ENCODE peak calls at places on chromosomes 2 and 18, in four cellular contexts. Y is IMR-90, K is esophagus squamous epithelium, D is ovary. I is an unnamed sample.

GRCh38 chr18:2197945-2198344 is 373.4 kb downstream of the METTL4 start:
- DNase-seq in Y (no peak), K (no peak), D (no peak), I (no peak)

GRCh38 chr2:220356076-220356475 is 728.6 kb downstream of the SLC4A3 start:
- DNase-seq in Y (peak; percentile 24), K (no peak), D (no peak), I (no peak)

GRCh38 chr2:218095853-218096252 is 26.8 kb downstream of the RUFY4 start:
- DNase-seq in Y (no peak), K (no peak), D (no peak), I (no peak)

GRCh38 chr2:147345246-147345645 is 499.6 kb upstream of the ACVR2A start:
- DNase-seq in Y (no peak), K (no peak), D (no peak), I (no peak)

GRCh38 chr2:193868833-193869232 is 1674.1 kb upstream of the TMEFF2 start:
- DNase-seq in Y (no peak), K (no peak), D (no peak), I (no peak)

GRCh38 chr18:25039781-25040180 is 312.2 kb downstream of the ZNF521 start:
- DNase-seq in Y (no peak), K (no peak), D (no peak), I (no peak)

GRCh38 chr2:215749092-215749957 is 264.0 kb downstream of the MREG start:
- DNase-seq in Y (peak; percentile 64), K (no peak), D (peak; percentile 49), I (peak; percentile 92)

GRCh38 chr2:38685116-38685735 is 19.3 kb downstream of the GALM start:
- DNase-seq in Y (peak; percentile 41), K (no peak), D (no peak), I (no peak)

GRCh38 chr2:64860321-64860751 is 128.9 kb upstream of the SLC1A4 start:
- DNase-seq in Y (no peak), K (no peak), D (no peak), I (no peak)

DNA sequence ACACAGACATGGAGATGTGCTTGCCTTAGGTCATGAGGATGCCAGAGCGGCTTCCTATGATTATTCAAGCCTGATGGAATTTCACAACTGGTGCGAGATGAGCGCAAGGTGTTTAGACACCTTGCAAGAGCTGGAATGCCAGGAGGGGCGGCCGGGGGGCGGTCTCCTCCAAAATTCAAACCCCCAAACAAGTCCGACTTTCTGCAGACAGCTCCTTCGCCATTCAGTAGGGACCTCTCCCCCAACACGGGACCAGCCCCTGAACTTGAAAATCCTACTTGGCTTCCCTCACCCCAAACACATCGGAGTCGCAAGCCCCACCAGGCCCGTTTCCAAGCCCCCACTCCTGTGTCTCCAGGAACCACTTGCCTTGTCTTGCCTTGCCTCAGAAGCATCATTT is 64.8 kb upstream of the ID2 start:
- DNase-seq in Y (no peak), K (no peak), D (no peak), I (peak; percentile 77)
- TF ChIP-seq POLR2A in Y (no peak), K (no peak), D (no peak), I (no peak)

GRCh38 chr2:235607541-235608199 is 113.8 kb downstream of the AGAP1 start:
- DNase-seq in Y (no peak), K (no peak), D (no peak), I (no peak)

GRCh38 chr2:235603659-235604058 is 109.8 kb downstream of the AGAP1 start:
- DNase-seq in Y (no peak), K (no peak), D (no peak), I (no peak)

GRCh38 chr2:235605306-235605998 is 111.6 kb downstream of the AGAP1 start:
- DNase-seq in Y (peak; percentile 94), K (no peak), D (peak; percentile 89), I (peak; percentile 96)

GRCh38 chr2:235608200-235608591 is 114.4 kb downstream of the AGAP1 start:
- DNase-seq in Y (no peak), K (no peak), D (no peak), I (no peak)

GRCh38 chr2:235605999-235606715 is 112.3 kb downstream of the AGAP1 start:
- DNase-seq in Y (peak; percentile 81), K (no peak), D (no peak), I (no peak)
- H3K4me3 ChIP-seq in Y (no peak overlapping the region), K (no peak overlapping the region), D (no peak overlapping the region), I (no peak overlapping the region)

DNA sequence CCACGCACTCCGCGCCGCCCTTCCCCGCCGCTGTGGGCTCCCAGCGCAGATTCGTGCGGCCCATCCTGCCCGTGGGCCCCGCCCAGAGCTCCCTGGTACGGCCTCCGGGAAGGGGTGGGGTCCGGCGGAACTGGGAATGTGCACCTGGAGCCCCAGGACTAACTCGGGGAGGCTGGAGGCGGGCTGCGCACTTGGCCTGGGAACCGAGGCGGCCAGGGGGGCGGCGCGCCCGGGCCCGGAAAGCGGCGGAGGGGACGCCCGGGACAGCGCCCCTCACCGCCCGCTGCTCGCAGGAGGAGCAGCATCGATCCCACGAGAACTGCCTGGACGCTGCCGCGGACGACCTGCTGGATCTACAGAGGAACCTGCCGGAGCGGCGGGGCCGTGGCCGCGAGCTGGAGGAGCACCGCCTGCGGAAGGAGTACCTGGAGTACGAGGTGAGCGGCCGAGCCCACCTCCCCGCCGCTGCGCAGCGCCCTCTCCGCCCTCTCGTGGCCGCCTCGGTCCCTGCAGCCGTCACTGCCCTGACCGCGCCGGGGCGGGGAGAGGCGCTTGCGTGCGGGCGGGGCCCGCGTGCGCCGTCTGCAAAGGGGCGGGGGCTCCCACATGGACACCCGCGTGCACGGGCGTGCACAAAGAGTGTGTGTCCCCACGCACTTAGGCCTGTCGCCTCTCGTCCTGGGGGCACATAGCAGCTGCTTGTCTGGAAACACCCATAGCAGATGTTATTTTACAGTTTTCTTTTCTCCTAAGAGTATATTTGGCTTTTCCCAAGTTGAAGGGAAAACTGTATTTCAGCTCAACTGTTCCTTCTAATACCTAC is 25.2 kb downstream of the PSD4 start:
- DNase-seq in Y (peak; percentile 47), K (no peak), D (peak; percentile 66), I (peak; percentile 96)
- TF ChIP-seq POLR2A in Y (no peak), K (peak; percentile 39), D (no peak), I (no peak)

DNA sequence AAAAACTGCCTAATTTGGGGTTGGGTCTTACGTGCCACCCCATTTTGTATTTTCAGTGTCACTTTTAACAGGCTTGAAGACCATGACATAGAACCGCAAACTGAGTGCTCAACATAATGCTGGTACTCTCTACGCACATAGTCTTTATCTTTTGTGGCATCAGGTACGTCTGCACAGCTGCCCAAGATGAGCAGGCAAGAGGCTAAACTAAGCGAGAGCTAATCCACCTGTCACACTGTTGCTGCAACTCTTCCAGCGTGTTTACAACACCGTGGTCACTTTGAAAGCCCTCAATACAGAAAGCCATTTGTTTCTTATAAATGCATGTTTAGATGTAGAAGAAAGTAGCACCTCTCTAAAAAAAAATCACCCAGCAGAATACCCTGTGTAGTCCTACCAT is 270.0 kb upstream of the TCF4 start:
- DNase-seq in Y (no peak), K (no peak), D (no peak), I (no peak)
- H3K4me3 ChIP-seq in Y (no peak overlapping the region), K (no peak overlapping the region), D (no peak overlapping the region), I (no peak overlapping the region)

DNA sequence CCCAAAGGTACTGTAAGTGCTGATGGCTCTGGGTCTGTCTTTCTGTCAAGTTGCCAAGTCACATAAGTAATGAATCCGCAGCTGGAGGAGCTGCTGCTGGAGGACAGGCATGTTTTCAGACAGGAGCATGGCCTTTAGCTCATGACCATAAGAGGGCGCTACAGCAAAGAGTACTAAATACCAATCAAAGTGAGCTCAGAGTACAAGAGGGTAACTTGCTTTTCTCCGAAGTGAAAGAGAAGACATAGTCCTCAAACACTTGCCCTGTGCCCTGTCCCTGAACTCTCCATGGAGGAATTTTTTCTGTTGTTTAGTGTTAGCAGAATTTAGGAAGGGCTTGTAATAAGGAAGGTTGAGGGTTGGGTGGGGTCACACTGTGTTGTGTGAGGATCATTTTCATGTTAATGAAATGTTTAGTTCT is 58.0 kb upstream of the EML6 start:
- DNase-seq in Y (peak; percentile 68), K (no peak), D (peak; percentile 74), I (no peak)
- TF ChIP-seq POLR2A in Y (no peak), K (no peak), D (no peak), I (no peak)

DNA sequence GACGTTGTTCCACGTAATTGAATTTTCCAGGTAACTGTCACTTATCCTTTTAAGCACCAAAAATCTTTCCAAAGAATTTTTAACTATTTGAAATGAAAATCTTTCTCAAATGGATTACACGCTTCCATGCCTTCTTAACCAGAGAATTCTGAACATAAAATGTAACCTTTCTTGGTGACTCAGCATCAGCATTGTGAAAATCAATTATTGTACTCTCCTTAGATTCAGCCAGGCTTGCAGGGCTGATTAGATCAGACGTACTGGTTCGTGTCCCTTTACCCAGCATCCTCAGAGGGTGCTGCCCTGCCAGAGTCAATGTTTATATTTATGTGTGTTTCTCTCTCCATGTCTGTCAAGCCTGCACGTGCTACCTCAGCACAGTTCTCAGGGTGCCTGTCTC is 623.9 kb downstream of the CNTNAP5 start:
- DNase-seq in Y (no peak), K (no peak), D (no peak), I (no peak)
- H3K4me3 ChIP-seq in Y (no peak overlapping the region), K (no peak overlapping the region), D (no peak overlapping the region), I (no peak overlapping the region)

GRCh38 chr2:11154460-11155325 is 574 bp upstream of the SLC66A3 start:
- DNase-seq in Y (peak; percentile 93), K (peak; percentile 85), D (peak; percentile 99), I (peak; percentile 97)

GRCh38 chr2:11157731-11158130 is 2.5 kb downstream of the SLC66A3 start:
- DNase-seq in Y (no peak), K (no peak), D (no peak), I (no peak)

GRCh38 chr2:11156396-11157075 is 1.3 kb downstream of the SLC66A3 start:
- DNase-seq in Y (no peak), K (no peak), D (no peak), I (no peak)

GRCh38 chr2:11157296-11157695 is 2.0 kb downstream of the SLC66A3 start:
- DNase-seq in Y (no peak), K (no peak), D (no peak), I (peak; percentile 79)

GRCh38 chr2:11155326-11156059 is at the start of gene SLC66A3:
- DNase-seq in Y (peak; percentile 87), K (no peak), D (no peak), I (peak; percentile 89)
- TF ChIP-seq POLR2A in Y (peak; percentile 44), K (no peak), D (peak; percentile 45), I (no peak)

GRCh38 chr2:71275939-71276310 is 49.0 kb upstream of the PAIP2B start:
- DNase-seq in Y (no peak), K (no peak), D (no peak), I (no peak)
- H3K4me3 ChIP-seq in Y (no peak overlapping the region), K (peak overlapping the region; percentile 67), D (no peak overlapping the region), I (no peak overlapping the region)

I was measured in lower leg skin.